ENCODE peak calls at places on chromosomes 1 and 21, in seven cellular contexts. C is cardiac fibroblast, H is dorsolateral prefrontal cortex, E is GM13977, W is AG09309, Y is body of pancreas, F is foreskin keratinocyte. M is an unnamed sample.

GRCh38 chr21:41446571-41446970 is 20.5 kb downstream of the MX1 start:
- DNase-seq in Y (no peak), E (no peak), C (no peak), W (no peak), F (no peak), H (no peak), M (peak)

GRCh38 chr21:34912022-34912933 is 136.8 kb downstream of the RUNX1 start:
- DNase-seq in H (no peak), Y (no peak), W (no peak), E (no peak), F (no peak), C (no peak), M (no peak)

GRCh38 chr1:153506386-153506785 is 29.4 kb downstream of the S100A6 start:
- DNase-seq in W (no peak), C (no peak), F (no peak), E (no peak), Y (no peak), H (no peak), M (no peak)

GRCh38 chr1:150534002-150534401 is 15.2 kb upstream of the ADAMTSL4 start:
- DNase-seq in H (no peak), W (no peak), F (no peak), Y (no peak), E (no peak), C (no peak), M (no peak)

GRCh38 chr1:21293537-21294265 is 3.4 kb upstream of the ECE1 start:
- DNase-seq in C (no peak), F (no peak), Y (no peak), W (no peak), E (peak), H (no peak), M (no peak)

GRCh38 chr1:42379794-42380616 is 587 bp upstream of the RIMKLA start:
- DNase-seq in W (no peak), C (peak), H (peak), Y (no peak), F (peak), E (peak), M (no peak)

GRCh38 chr1:220876511-220877347 is 2.5 kb upstream of the HLX start:
- DNase-seq in W (no peak), E (peak), H (no peak), F (no peak), C (peak), Y (no peak), M (no peak)

GRCh38 chr1:42135426-42135825 is 17.8 kb upstream of the GUCA2B start:
- DNase-seq in Y (no peak), C (peak), W (no peak), H (no peak), F (no peak), E (no peak), M (no peak)

GRCh38 chr1:222334026-222334680 is 213.8 kb downstream of the HHIPL2 start:
- DNase-seq in W (peak), E (no peak), F (peak), C (no peak), H (no peak), Y (no peak), M (peak)

DNA sequence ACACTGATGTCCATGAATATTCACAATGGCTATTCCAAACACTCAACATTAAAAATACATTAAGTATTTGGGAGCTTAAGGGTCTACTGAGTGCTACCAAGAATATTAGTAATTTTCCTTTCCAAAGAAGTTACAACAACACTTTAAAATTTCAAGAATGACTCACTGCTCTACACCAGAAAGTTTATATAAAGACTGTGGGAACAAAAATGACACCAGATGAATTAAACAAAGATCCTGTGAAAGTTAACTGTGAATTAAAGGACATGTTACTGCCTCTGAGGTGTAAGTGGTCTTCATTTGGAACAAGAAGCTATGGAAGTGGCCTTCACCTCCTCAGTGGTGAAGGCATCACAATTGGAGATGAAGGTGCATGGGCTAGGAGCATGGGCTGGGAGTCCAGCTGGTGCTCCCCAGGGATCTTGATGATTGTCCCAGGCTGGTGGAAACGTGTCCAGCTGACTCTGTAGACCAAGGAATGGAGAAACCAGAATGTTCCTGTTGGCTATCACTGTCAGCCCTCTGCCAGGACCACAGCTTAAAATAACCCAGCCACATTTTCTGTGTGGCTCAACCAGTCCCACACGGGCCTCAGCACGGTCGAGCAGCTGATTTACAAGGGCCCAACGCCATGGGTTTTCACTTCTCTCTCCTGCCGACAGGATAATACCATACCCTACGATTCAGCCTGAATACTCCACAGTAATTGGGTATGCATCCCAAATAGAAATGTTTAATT is 28.8 kb downstream of the TAF5L start:
- DNase-seq in H (peak), F (no peak), Y (peak), W (peak), E (no peak), C (peak), M (peak)
- TF ChIP-seq CTCF in H (no peak), F (no peak), Y (no peak), W (no peak), E (no peak), C (no peak), M (no peak)

GRCh38 chr21:45225741-45226327 is 61.9 kb downstream of the POFUT2 start:
- DNase-seq in H (no peak), E (no peak), W (no peak), C (no peak), F (no peak), Y (no peak), M (no peak)
- TF ChIP-seq CTCF in H (no peak), E (no peak), W (no peak), C (no peak), F (no peak), Y (no peak), M (no peak)

DNA sequence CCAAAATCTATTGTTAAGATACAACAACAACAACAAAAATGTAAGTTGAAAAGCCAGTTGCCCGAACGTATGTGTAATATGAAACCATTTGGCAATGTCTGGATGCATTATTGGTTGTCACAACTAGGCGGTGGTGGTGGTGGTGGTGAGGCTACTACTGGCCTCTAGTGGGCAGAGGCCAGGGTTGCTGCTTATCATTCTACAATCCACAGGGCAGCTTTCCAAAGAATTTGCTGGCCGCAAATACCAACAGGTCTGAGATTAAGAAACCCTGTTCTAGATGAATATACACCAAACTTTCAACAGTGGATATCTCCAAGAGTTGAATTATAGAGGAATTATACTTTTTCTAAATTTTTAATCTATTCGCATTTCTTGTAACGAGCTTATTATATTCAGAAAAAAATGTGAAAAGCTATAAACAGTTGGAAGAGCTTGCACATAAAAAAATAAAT is 26.8 kb upstream of the ZNF697 start:
- DNase-seq in C (peak), Y (peak), W (peak), E (peak), F (peak), H (peak), M (no peak)
- TF ChIP-seq CTCF in C (peak), Y (peak), W (peak), E (peak), F (no peak), H (no peak), M (peak)

GRCh38 chr21:33794586-33794985 is 121.0 kb downstream of the ATP5PO start:
- DNase-seq in Y (no peak), H (no peak), F (no peak), E (no peak), C (no peak), W (no peak), M (no peak)
- TF ChIP-seq CTCF in Y (no peak), H (no peak), F (no peak), E (no peak), C (no peak), W (no peak), M (no peak)

DNA sequence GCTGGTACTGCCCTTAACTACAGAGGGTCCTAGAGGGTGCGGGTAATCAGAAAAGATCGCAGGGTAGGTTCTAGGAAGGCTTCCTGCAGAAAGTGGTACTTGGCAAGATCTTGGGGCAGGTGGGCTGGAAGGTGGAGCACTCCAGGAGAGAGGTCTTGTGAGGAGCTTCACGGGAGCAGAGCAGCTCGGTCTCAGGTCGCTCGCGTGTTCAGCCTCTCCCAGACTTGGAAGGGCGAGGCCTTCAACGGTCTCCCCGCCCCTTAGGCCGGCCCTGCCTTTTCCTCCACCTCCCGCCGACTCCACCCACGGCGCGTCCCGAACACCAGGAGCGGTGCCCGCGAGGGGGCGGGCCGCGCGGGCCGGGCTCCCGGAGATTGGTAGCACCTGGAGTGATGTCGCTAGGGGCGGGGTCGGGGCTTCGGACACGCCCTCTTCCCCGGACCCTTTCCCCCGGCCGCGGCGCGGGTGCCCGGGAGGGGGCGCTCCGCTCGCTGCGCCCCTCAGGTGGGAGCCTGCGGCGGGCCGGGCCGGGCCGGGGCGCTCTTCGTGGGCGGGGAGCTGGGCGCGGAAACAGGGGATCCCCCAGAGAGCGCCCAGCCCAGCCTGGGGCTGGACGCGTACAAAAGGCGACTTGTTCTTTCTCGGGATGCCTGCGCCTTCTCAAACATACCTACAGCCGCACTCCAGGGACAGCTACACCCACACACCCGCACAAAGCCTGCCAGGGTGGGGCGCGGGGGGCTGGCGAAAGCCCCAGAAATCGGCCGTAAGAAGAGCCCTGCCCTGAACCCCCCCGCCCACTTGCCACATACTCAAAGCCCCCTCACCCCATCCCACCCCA is 35.5 kb downstream of the AHDC1 start:
- DNase-seq in E (peak), F (peak), W (no peak), C (peak), H (peak), Y (peak), M (peak)
- TF ChIP-seq CTCF in E (peak), F (peak), W (peak), C (no peak), H (peak), Y (peak), M (peak)

GRCh38 chr1:99648107-99648506 is 2.2 kb downstream of the PALMD start:
- DNase-seq in C (peak), F (peak), W (no peak), Y (peak), H (no peak), E (no peak), M (no peak)
- TF ChIP-seq CTCF in C (peak), F (peak), W (peak), Y (no peak), H (peak), E (no peak), M (no peak)

DNA sequence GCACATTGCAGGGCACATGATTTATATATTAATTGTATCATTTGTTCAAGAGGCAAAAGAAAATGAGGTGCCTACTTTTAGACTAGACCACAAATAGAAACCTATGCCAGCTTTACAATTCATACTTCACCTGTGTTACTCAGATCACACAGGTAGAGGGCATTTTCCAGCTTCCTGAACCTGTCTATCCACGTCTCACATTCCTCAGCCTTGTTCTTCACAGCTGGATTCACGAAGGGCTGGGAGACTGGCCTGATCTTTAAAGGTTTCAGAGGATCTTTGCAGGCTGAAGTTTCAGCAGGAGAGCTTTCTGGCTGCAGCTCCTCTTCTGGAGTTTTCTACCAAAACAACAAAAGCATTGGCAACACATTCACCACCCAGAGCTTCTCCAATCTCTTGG is 70.9 kb upstream of the CYP2J2 start:
- DNase-seq in C (no peak), E (no peak), W (no peak), Y (no peak), H (no peak), F (peak), M (no peak)
- TF ChIP-seq CTCF in C (no peak), E (no peak), W (no peak), Y (no peak), H (no peak), F (peak), M (no peak)